ENCODE peak calls at places on chromosomes 16 and 17, in six cellular contexts. E, V, U, B, I and H are unnamed samples.
A peak's percentile ranks its signal among the peaks of the same experiment; 100 is the strongest.

GRCh38 chr17:40130352-40131042 is 8.7 kb downstream of the MSL1 start:
- DNase-seq in E (peak; percentile 47), V (no peak), U (no peak), B (peak; percentile 38), I (no peak), H (no peak)

GRCh38 chr16:68665501-68665900 is 20.4 kb downstream of the CDH3 start:
- DNase-seq in E (no peak), V (no peak), U (no peak), B (no peak), I (no peak), H (no peak)

GRCh38 chr16:76214856-76215255 is 62.3 kb upstream of the CNTNAP4 start:
- DNase-seq in E (no peak), V (no peak), U (no peak), B (no peak), I (no peak), H (no peak)

GRCh38 chr17:82034371-82035011 is 3.0 kb downstream of the DCXR start:
- DNase-seq in E (no peak), V (no peak), U (no peak), B (no peak), I (no peak), H (no peak)

GRCh38 chr16:17026600-17027242 is 444.0 kb downstream of the XYLT1 start:
- DNase-seq in E (no peak), V (no peak), U (no peak), B (no peak), I (no peak), H (no peak)

GRCh38 chr17:44348234-44348987 is 3.3 kb downstream of the GRN start:
- DNase-seq in E (no peak), V (peak; percentile 56), U (no peak), B (no peak), I (no peak), H (no peak)

GRCh38 chr17:61415374-61416210 is 15.9 kb downstream of the TBX2 start:
- DNase-seq in E (peak; percentile 20), V (no peak), U (no peak), B (no peak), I (no peak), H (no peak)

GRCh38 chr17:69404398-69404797 is 10.1 kb upstream of the MAP2K6 start:
- DNase-seq in E (no peak), V (no peak), U (no peak), B (no peak), I (no peak), H (no peak)

GRCh38 chr17:13204607-13205237 is 186.9 kb upstream of the ELAC2 start:
- DNase-seq in E (no peak), V (no peak), U (no peak), B (no peak), I (no peak), H (no peak)

GRCh38 chr16:855471-855870 is 54.9 kb upstream of the GNG13 start:
- DNase-seq in E (no peak), V (no peak), U (no peak), B (no peak), I (no peak), H (no peak)
- H3K27ac ChIP-seq in E (no peak overlapping the region), V (no peak overlapping the region), U (no peak overlapping the region), B (no peak overlapping the region), I (no peak overlapping the region), H (peak overlapping the region; percentile 18)

GRCh38 chr17:57903961-57904360 is 51.3 kb downstream of the CUEDC1 start:
- DNase-seq in E (no peak), V (no peak), U (no peak), B (no peak), I (no peak), H (no peak)
- H3K27ac ChIP-seq in E (peak overlapping the region; percentile 93), V (no peak overlapping the region), U (no peak overlapping the region), B (peak overlapping the region; percentile 71), I (peak overlapping the region; percentile 99), H (peak overlapping the region; percentile 49)

DNA sequence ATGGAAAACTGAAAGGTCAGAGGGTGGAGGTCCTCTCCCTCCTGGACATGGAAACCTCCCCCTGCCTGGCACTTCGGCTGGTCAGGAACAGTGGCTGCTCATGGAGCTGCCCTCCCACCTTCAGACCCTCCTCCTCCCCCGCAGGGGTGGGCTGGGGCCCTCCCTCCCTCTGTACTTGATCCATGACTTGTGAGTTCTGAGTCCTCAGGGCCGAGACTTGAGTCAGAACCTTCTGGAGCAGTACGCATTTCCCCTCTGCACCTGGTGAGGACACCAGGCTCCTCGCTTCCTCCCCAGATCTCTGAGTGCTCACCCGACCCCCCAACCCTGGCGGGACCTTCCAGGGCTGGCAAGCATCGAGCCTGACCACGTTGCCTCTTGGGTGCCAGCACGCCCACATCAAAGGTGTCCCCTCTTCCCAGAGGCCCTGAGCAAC is 98.2 kb upstream of the CBX4 start:
- DNase-seq in E (no peak), V (no peak), U (no peak), B (no peak), I (no peak), H (no peak)
- H3K27ac ChIP-seq in E (no peak overlapping the region), V (no peak overlapping the region), U (no peak overlapping the region), B (no peak overlapping the region), I (no peak overlapping the region), H (no peak overlapping the region)

DNA sequence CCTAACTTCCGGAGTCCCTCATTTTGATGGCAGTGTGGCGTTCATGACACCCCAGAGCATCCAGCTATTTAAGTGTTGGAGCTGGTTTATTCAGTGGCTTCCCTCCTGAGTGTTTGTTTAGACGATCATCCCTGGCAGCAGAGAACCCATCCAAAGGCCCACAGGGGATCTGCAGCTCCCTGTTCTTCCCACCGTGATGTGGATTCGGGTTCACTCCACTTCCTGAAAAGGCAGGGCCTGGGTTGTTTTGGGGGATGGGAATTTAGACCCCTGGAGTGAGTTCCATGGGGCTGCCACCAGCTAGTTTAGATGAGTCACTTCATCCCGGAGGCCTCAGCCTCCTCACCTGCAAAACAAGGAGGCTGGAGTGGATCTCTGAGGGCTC is 2.3 kb downstream of the KSR1 start:
- DNase-seq in E (no peak), V (no peak), U (no peak), B (no peak), I (no peak), H (no peak)
- H3K27ac ChIP-seq in E (no peak overlapping the region), V (no peak overlapping the region), U (no peak overlapping the region), B (no peak overlapping the region), I (no peak overlapping the region), H (peak overlapping the region; percentile 40)

GRCh38 chr16:9383281-9383680 is 291.8 kb downstream of the HAPSTR1 start:
- DNase-seq in E (no peak), V (no peak), U (no peak), B (no peak), I (no peak), H (no peak)
- H3K27ac ChIP-seq in E (no peak overlapping the region), V (no peak overlapping the region), U (no peak overlapping the region), B (no peak overlapping the region), I (no peak overlapping the region), H (no peak overlapping the region)

DNA sequence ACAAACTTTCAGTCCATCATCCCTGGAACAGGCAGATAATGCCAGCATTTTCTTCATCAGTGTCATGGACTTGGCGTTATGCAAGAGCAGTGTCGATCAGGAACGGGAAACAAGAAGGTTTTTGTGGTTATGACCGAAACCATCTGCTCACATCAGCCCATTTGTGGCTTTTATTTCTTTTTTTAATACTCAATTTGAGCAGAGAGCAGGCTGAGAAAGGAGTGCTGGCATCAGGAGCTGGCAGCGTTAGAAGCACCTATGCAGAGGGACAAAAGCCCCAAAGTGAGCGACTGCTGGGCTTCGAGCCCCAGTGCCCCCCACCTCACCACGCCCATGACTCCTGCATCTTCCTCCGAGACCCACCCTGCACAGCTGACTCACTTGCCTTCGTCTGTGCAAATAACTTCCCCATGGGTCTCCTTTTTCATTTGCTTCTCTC is 16.2 kb upstream of the CD300E start:
- DNase-seq in E (no peak), V (no peak), U (no peak), B (no peak), I (no peak), H (no peak)
- H3K27ac ChIP-seq in E (no peak overlapping the region), V (no peak overlapping the region), U (no peak overlapping the region), B (no peak overlapping the region), I (no peak overlapping the region), H (no peak overlapping the region)